ENCODE peak calls at places on chromosomes 11 and 22, in four cellular contexts. K is fibroblast of the aortic adventitia, V is hepatocyte, Z is neural crest cell. G is an unnamed sample.

GRCh38 chr22:26170795-26171194 is 1.5 kb downstream of the SEZ6L start:
- DNase-seq in K (no peak), Z (peak), V (peak), G (peak)

GRCh38 chr22:27011131-27011530 is 353.7 kb downstream of the MIAT start:
- DNase-seq in K (no peak), V (no peak), Z (no peak), G (no peak)

GRCh38 chr11:86623736-86624135 is 48.7 kb downstream of the ME3 start:
- DNase-seq in V (no peak), Z (no peak), K (no peak), G (no peak)

GRCh38 chr11:57493507-57494503 is 21.7 kb downstream of the SLC43A1 start:
- DNase-seq in K (no peak), Z (peak), V (peak), G (peak)

GRCh38 chr11:34238966-34239365 is 118.8 kb downstream of the ABTB2 start:
- DNase-seq in V (no peak), K (no peak), Z (no peak), G (no peak)

GRCh38 chr22:19277785-19278184 is 13.7 kb downstream of the CLTCL1 start:
- DNase-seq in K (no peak), V (no peak), Z (no peak), G (no peak)

GRCh38 chr11:12149672-12150225 is 39.4 kb downstream of the MICAL2 start:
- DNase-seq in Z (no peak), V (no peak), K (no peak), G (no peak)

GRCh38 chr11:5196067-5196466 is 4.4 kb downstream of the OR51V1 start:
- DNase-seq in K (no peak), Z (no peak), V (no peak), G (no peak)

GRCh38 chr11:46363455-46363920 is 16.2 kb downstream of the DGKZ start:
- DNase-seq in K (no peak), Z (no peak), V (no peak), G (no peak)

GRCh38 chr11:65869643-65870306 is 2.8 kb downstream of the EFEMP2 start:
- DNase-seq in K (no peak), V (no peak), Z (no peak), G (no peak)

GRCh38 chr11:104380358-104380757 is 216.4 kb upstream of the PDGFD start:
- DNase-seq in K (peak), Z (no peak), V (no peak), G (no peak)

GRCh38 chr11:36306888-36307287 is 10.8 kb downstream of the PRR5L start:
- DNase-seq in K (peak), Z (peak), V (peak), G (peak)
- TF ChIP-seq CTCF in K (peak), Z (peak), V (peak), G (peak)

DNA sequence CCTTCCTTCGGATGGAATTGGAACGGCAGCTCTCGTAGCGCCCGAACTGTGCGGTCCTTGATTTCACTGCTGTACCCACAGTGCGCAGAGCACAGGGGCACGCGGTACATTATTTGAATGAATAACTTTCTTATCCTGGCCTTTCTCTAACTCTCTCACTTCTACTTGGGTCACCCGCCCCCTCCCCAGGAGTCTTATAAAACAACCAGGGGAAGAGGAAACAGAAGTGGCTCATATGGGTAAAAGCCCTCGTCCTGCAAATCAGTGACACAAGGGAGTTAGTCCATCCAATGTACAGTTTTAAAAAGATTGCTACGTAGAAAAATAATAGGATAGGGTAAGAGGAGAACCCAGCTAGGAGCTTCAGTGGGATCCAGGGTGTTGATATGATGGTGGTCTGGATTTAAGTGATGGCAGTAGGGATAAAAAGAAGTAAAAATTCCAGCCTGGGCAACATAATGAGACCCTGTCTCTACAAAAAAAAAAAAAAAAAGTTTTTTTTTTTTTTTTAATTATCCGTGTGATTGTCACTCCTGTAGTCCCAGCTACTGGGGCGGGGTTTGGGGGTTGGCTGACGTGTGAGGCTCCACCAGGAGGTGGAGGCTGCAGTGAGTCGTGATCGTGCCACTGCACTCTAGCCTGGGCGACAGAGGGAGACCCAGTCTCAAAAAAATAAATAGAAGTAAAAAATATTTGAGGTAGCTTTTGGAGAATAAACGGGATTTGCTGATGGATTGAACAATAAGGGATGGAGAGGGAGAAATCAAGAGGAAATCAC is 7.1 kb upstream of the L3MBTL2 start:
- DNase-seq in V (peak), Z (no peak), K (peak), G (peak)
- TF ChIP-seq CTCF in V (no peak), Z (peak), K (no peak), G (no peak)

DNA sequence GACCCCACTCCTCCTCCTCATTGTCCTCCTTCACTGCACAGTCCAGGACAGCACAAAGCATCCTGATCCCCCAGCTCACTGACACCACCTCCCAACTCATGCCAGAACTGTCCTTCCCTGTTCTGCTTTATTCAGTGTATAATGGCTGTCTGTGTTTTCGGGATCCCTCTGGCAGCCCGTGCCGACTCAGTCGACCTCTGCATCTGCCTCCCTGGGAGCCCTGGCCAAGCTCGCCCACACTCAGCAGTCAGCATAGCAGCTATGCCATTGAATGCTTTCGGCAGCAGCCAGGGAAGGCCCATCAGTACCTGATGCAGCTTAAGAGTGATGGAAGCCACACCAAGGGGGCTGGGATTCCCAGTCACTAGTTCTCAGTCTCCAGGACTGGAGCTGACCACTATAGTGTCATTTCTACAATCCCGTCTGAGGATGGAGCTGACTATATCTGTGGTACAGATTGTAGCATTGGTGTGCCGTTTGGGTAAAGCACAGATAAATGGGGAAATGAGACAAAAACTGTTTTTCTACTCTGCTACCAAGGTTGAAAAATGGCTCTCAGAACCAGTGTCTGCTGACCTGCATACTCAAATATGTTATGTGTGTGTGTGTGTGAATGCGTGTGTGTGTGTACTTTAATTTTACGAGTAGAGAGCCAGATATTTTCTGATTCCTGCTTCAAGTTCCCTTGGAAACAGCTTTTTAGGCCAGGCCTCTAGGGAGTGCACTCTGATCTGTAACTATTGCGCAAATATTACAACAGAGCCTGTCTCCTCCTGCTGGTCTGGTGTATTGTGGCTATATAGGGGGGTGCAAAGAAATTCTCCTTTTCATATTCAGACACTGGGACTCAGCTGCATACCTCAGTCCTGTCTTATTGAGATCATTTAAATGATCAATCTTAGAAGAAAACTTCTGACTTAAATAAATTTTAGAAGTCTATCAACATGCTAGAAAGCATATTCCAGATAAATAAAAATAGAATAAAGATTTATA is 78.8 kb upstream of the TOP3B start:
- DNase-seq in Z (no peak), K (peak), V (peak), G (no peak)
- TF ChIP-seq CTCF in Z (peak), K (peak), V (peak), G (no peak)

GRCh38 chr11:117080370-117080769 is 17.9 kb downstream of the SIK3 start:
- DNase-seq in V (no peak), Z (no peak), K (no peak), G (no peak)

GRCh38 chr11:117076941-117077659 is 21.1 kb downstream of the SIK3 start:
- DNase-seq in Z (no peak), K (no peak), V (peak), G (no peak)

GRCh38 chr11:117084992-117085391 is 13.2 kb downstream of the SIK3 start:
- DNase-seq in V (no peak), Z (no peak), K (no peak), G (no peak)

GRCh38 chr11:117083011-117083940 is 15.0 kb downstream of the SIK3 start:
- DNase-seq in K (peak), V (no peak), Z (no peak), G (no peak)

DNA sequence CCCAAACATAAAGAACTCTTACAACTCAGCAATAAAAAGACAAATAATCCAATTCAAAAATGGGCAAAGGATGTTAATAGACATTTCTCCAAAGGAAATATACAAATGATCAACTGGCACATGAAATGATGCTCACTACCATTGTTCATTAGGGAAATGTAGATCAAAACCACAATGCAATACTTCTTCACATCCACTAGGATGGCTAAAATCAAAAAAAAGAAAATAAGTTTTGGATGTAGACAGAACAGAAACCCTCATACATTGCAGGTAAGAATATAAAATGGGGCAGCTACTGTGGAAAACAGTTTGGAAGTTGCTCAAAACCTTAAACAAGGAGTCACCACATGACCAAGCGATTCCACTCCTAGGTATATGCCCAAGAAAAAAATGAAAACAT is 16.3 kb downstream of the SIK3 start:
- DNase-seq in Z (no peak), K (no peak), V (no peak), G (no peak)
- TF ChIP-seq CTCF in Z (peak), K (no peak), V (no peak), G (peak)

DNA sequence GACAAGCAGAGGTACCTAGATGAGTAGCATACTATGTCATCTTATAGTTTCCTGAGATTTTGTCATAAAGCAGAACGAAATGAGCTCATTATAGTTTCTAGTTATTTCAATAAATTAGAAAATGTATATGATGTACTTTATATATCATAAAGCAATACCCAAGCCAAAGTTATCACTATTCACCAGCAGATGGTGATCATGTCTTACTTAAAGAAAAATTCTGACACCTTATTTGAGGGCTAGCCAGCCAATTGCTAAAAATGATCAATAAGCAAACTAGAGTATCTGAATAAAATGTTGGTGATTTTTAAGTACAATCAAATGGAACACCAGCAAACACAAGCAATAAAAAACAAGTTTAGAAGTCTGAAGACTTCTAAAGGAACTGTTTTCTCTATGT is 44.1 kb downstream of the RSF1 start:
- DNase-seq in K (peak), Z (no peak), V (no peak), G (no peak)
- TF ChIP-seq CTCF in K (peak), Z (peak), V (peak), G (no peak)

GRCh38 chr11:96241351-96241841 is 101.6 kb downstream of the MAML2 start:
- DNase-seq in K (no peak), Z (no peak), V (peak), G (no peak)
- TF ChIP-seq CTCF in K (peak), Z (peak), V (no peak), G (no peak)

GRCh38 chr11:279966-280761 is 2.0 kb downstream of the NLRP6 start:
- DNase-seq in Z (no peak), K (no peak), V (no peak), G (peak)
- TF ChIP-seq CTCF in Z (no peak), K (no peak), V (no peak), G (no peak)

GRCh38 chr22:35421121-35421520 is 21.2 kb downstream of the MCM5 start:
- DNase-seq in K (no peak), V (no peak), Z (no peak), G (no peak)
- TF ChIP-seq CTCF in K (no peak), V (no peak), Z (no peak), G (no peak)